ENCODE peak calls at places on chromosomes 7 and 10, in four cellular contexts. S, F, R and J are unnamed samples.

GRCh38 chr10:69439813-69440506 is 11.3 kb upstream of the TSPAN15 start:
- DNase-seq in F (no peak), R (peak; percentile 52), S (no peak), J (no peak)

GRCh38 chr10:24639124-24639523 is 84.6 kb downstream of the ARHGAP21 start:
- DNase-seq in S (no peak), F (no peak), R (no peak), J (no peak)

GRCh38 chr10:13195016-13195415 is 33.7 kb downstream of the MCM10 start:
- DNase-seq in S (no peak), F (no peak), R (no peak), J (no peak)

GRCh38 chr7:73433924-73434700 is 534 bp downstream of the FZD9 start:
- DNase-seq in S (no peak), R (no peak), F (no peak), J (no peak)

GRCh38 chr7:150361402-150361801 is 7.2 kb upstream of the REPIN1 start:
- DNase-seq in S (no peak), F (no peak), R (no peak), J (no peak)

GRCh38 chr7:39672176-39672575 is 48.8 kb downstream of the RALA start:
- DNase-seq in F (no peak), S (no peak), R (no peak), J (no peak)

GRCh38 chr7:122802211-122802833 is 83.9 kb downstream of the CADPS2 start:
- DNase-seq in R (no peak), F (no peak), S (no peak), J (no peak)

GRCh38 chr7:16978358-16979244 is 96.8 kb upstream of the AGR3 start:
- DNase-seq in R (peak; percentile 34), S (no peak), F (no peak), J (no peak)

GRCh38 chr7:114922652-114923402 is 933 bp downstream of the MDFIC start:
- DNase-seq in S (no peak), R (no peak), F (peak; percentile 58), J (no peak)

GRCh38 chr10:112739219-112739969 is 210.7 kb upstream of the TCF7L2 start:
- DNase-seq in S (no peak), R (no peak), F (no peak), J (no peak)

GRCh38 chr10:24383681-24384106 is 174.8 kb downstream of the KIAA1217 start:
- DNase-seq in F (no peak), R (peak; percentile 95), S (no peak), J (peak; percentile 30)

GRCh38 chr7:34107306-34107705 is 202.0 kb downstream of the BMPER start:
- DNase-seq in S (no peak), R (peak; percentile 41), F (no peak), J (no peak)

GRCh38 chr10:64369885-64370773 is 848.9 kb downstream of the REEP3 start:
- DNase-seq in S (no peak), R (no peak), F (no peak), J (no peak)

GRCh38 chr7:1934756-1935155 is 264.7 kb downstream of the ELFN1 start:
- DNase-seq in S (no peak), F (no peak), R (no peak), J (no peak)